ENCODE peak calls at places on chromosomes 2 and 18, in six cellular contexts. M, Q, H, W, Z and K are unnamed samples.
A peak's percentile ranks its signal among the peaks of the same experiment; 100 is the strongest.

GRCh38 chr2:97731274-97732050 is 18.1 kb downstream of the ZAP70 start:
- DNase-seq in H (no peak), M (no peak), Z (no peak), W (no peak), Q (no peak), K (no peak)

GRCh38 chr2:208062113-208062512 is 36.8 kb upstream of the PLEKHM3 start:
- DNase-seq in W (no peak), Z (peak; percentile 39), H (peak; percentile 27), Q (no peak), M (no peak), K (no peak)

GRCh38 chr2:201797175-201797840 is 9.0 kb upstream of the CDK15 start:
- DNase-seq in Z (peak; percentile 89), Q (peak; percentile 93), M (no peak), H (no peak), W (peak; percentile 30), K (peak; percentile 86)

GRCh38 chr18:75783816-75784215 is 356.3 kb upstream of the SMIM21 start:
- DNase-seq in M (no peak), W (no peak), H (no peak), Z (no peak), Q (no peak), K (no peak)

GRCh38 chr2:71681626-71682025 is 228.3 kb downstream of the DYSF start:
- DNase-seq in M (no peak), Z (no peak), H (no peak), W (no peak), Q (no peak), K (no peak)

GRCh38 chr2:226873051-226873620 is 37.3 kb downstream of the RHBDD1 start:
- DNase-seq in Z (peak; percentile 38), M (no peak), H (peak; percentile 61), W (no peak), Q (no peak), K (no peak)

GRCh38 chr2:26414291-26414690 is 12.6 kb downstream of the DRC1 start:
- DNase-seq in H (no peak), M (no peak), W (no peak), Z (no peak), Q (no peak), K (no peak)

GRCh38 chr2:31654241-31654640 is 73.5 kb upstream of the SRD5A2 start:
- DNase-seq in Z (no peak), H (no peak), W (no peak), M (no peak), Q (peak; percentile 11), K (no peak)

GRCh38 chr18:2657788-2658458 is 2.4 kb downstream of the SMCHD1 start:
- DNase-seq in M (no peak), Q (peak; percentile 59), H (peak; percentile 49), W (peak; percentile 30), Z (peak; percentile 81), K (peak; percentile 52)

GRCh38 chr2:175463639-175464310 is 282.3 kb upstream of the ATP5MC3 start:
- DNase-seq in W (no peak), Z (no peak), M (no peak), H (no peak), Q (no peak), K (no peak)

GRCh38 chr2:212766921-212767320 is 228.3 kb upstream of the ERBB4 start:
- DNase-seq in Q (no peak), W (no peak), M (no peak), H (no peak), Z (no peak), K (no peak)

GRCh38 chr18:46497129-46497528 is 159.9 kb downstream of the LOXHD1 start:
- DNase-seq in Q (no peak), H (no peak), M (no peak), Z (peak; percentile 19), W (no peak), K (no peak)

GRCh38 chr2:167258712-167259111 is 370.4 kb downstream of the XIRP2 start:
- DNase-seq in Q (no peak), Z (no peak), M (no peak), H (no peak), W (no peak), K (no peak)

GRCh38 chr18:3246636-3247242 is 862 bp upstream of the MYL12A start:
- DNase-seq in M (peak; percentile 28), W (no peak), H (no peak), Q (no peak), Z (no peak), K (no peak)

GRCh38 chr2:177900091-177900490 is 172.5 kb downstream of the PDE11A start:
- DNase-seq in Z (no peak), Q (no peak), W (no peak), H (no peak), M (no peak), K (no peak)

GRCh38 chr2:227325824-227326195 is 759 bp downstream of the MFF start:
- DNase-seq in M (no peak), H (peak; percentile 6), Z (peak; percentile 57), W (no peak), Q (no peak), K (no peak)

GRCh38 chr2:106275971-106276370 is 81.9 kb upstream of the UXS1 start:
- DNase-seq in H (no peak), Q (no peak), Z (no peak), M (no peak), W (no peak), K (no peak)

GRCh38 chr2:42566837-42567251 is 1.6 kb upstream of the MTA3 start:
- DNase-seq in H (no peak), M (no peak), Q (no peak), Z (no peak), W (no peak), K (no peak)
- H3K4me3 ChIP-seq in H (no peak overlapping the region), M (no peak overlapping the region), Q (no peak overlapping the region), Z (no peak overlapping the region), W (no peak overlapping the region), K (no peak overlapping the region)

DNA sequence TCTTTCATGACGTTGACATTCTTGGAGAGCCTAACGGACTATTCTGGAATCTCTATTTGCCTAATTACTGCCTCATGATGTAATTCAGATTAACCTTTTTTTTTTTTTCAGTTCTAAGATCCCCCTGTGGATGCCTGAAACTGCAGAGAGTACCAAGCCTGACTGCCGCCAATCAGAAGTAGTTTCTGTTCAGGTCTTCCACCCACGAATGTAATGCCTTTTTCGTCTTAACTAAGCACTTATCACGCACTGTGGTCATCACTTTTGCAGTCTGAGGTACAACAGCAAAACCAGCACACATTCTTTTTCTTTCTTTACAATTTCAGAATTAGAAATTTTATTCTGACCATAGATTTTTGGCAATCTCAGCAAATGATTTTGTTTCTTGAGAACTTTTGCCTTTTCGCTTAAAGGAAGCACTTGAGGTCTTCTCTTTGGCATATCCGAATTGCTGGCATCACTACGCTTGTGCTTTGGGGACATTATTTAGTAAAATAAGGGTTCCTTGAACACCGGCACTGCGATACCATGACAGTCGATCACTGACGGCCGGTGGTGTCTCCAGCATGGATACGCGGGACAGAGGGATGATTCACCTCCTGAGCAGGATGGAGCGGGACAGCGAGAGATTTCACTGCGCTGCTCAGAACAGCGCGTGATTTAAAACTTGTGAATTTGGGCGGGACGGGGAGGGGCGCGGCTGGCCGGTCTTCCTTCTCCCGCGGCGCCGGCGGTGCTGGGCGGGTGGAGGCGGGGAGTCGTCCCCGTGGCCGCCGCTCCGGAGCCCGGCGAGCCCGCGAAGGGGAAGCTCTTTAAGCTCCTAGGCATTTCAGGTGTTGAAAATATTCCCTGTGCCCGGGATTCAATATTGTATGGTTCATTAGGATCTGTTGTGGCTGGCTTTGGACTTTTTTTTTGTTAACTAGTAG is 32.0 kb upstream of the GPR55 start:
- DNase-seq in W (peak; percentile 14), Z (peak; percentile 54), Q (no peak), H (no peak), M (peak; percentile 53), K (no peak)
- H3K4me3 ChIP-seq in W (peak overlapping the region; percentile 41), Z (peak overlapping the region; percentile 46), Q (peak overlapping the region; percentile 14), H (peak overlapping the region; percentile 23), M (peak overlapping the region; percentile 30), K (peak overlapping the region; percentile 21)

GRCh38 chr2:172326211-172326509 is 101.2 kb upstream of the ITGA6 start:
- DNase-seq in M (no peak), Z (no peak), H (no peak), Q (no peak), W (no peak), K (no peak)
- H3K4me3 ChIP-seq in M (no peak overlapping the region), Z (no peak overlapping the region), H (no peak overlapping the region), Q (no peak overlapping the region), W (no peak overlapping the region), K (no peak overlapping the region)

GRCh38 chr18:27838230-27838629 is 338.7 kb downstream of the CDH2 start:
- DNase-seq in W (no peak), Z (peak; percentile 17), M (no peak), H (no peak), Q (no peak), K (no peak)
- H3K4me3 ChIP-seq in W (no peak overlapping the region), Z (no peak overlapping the region), M (no peak overlapping the region), H (no peak overlapping the region), Q (no peak overlapping the region), K (no peak overlapping the region)